ENCODE peak calls at places on chromosomes 1 and 21, in seven cellular contexts. P, C, Q, W, N, H and R are unnamed samples.

GRCh38 chr1:44254392-44254791 is 41.1 kb downstream of the DMAP1 start:
- DNase-seq in P (no peak), C (no peak), Q (no peak), W (no peak), N (no peak), H (no peak), R (no peak)

GRCh38 chr1:112346802-112347350 is 49.1 kb upstream of the CTTNBP2NL start:
- DNase-seq in P (no peak), C (no peak), Q (no peak), W (no peak), N (no peak), H (no peak), R (no peak)

GRCh38 chr1:40413527-40414252 is 36.6 kb upstream of the ZFP69B start:
- DNase-seq in P (no peak), C (no peak), Q (no peak), W (no peak), N (no peak), H (no peak), R (no peak)

GRCh38 chr1:218408942-218409341 is 63.8 kb downstream of the TGFB2 start:
- DNase-seq in P (peak; percentile 72), C (no peak), Q (no peak), W (no peak), N (no peak), H (no peak), R (no peak)

GRCh38 chr1:85495556-85495955 is 30.6 kb upstream of the DDAH1 start:
- DNase-seq in P (peak; percentile 52), C (no peak), Q (no peak), W (no peak), N (no peak), H (no peak), R (no peak)

GRCh38 chr1:156310962-156311361 is 11.9 kb upstream of the VHLL start:
- DNase-seq in P (no peak), C (no peak), Q (no peak), W (no peak), N (no peak), H (no peak), R (no peak)

GRCh38 chr1:26827663-26828062 is 1.2 kb downstream of the ZDHHC18 start:
- DNase-seq in P (no peak), C (no peak), Q (no peak), W (no peak), N (no peak), H (no peak), R (no peak)

GRCh38 chr21:33378081-33378480 is 25.1 kb upstream of the IFNGR2 start:
- DNase-seq in P (no peak), C (no peak), Q (no peak), W (no peak), N (no peak), H (no peak), R (no peak)

GRCh38 chr1:210001751-210002150 is 63.7 kb downstream of the SYT14 start:
- DNase-seq in P (no peak), C (no peak), Q (no peak), W (no peak), N (no peak), H (no peak), R (no peak)

GRCh38 chr1:21703318-21703963 is 34.3 kb upstream of the RAP1GAP start:
- DNase-seq in P (peak; percentile 13), C (no peak), Q (no peak), W (no peak), N (no peak), H (no peak), R (no peak)

GRCh38 chr21:42633858-42634257 is 19.6 kb upstream of the PDE9A start:
- DNase-seq in P (no peak), C (no peak), Q (no peak), W (no peak), N (no peak), H (no peak), R (no peak)

GRCh38 chr1:82979593-82980230 is 1019.2 kb downstream of the TTLL7 start:
- DNase-seq in P (no peak), C (no peak), Q (no peak), W (no peak), N (no peak), H (no peak), R (no peak)

GRCh38 chr1:35808376-35809155 is 750 bp downstream of the AGO4 start:
- DNase-seq in P (peak; percentile 14), C (no peak), Q (no peak), W (peak; percentile 64), N (no peak), H (no peak), R (no peak)

GRCh38 chr21:33947451-33948095 is 32.0 kb upstream of the ATP5PO start:
- DNase-seq in P (no peak), C (peak; percentile 64), Q (peak; percentile 61), W (peak; percentile 87), N (peak; percentile 84), H (peak; percentile 81), R (peak; percentile 75)

GRCh38 chr1:68969430-68969829 is 472.5 kb upstream of the DEPDC1 start:
- DNase-seq in P (no peak), C (no peak), Q (no peak), W (no peak), N (no peak), H (no peak), R (no peak)

GRCh38 chr1:23169727-23170335 is 1.2 kb upstream of the LUZP1 start:
- DNase-seq in P (no peak), C (no peak), Q (no peak), W (peak; percentile 57), N (no peak), H (no peak), R (no peak)

GRCh38 chr1:84271452-84272273 is 29.8 kb upstream of the SAMD13 start:
- DNase-seq in P (no peak), C (no peak), Q (no peak), W (no peak), N (no peak), H (no peak), R (no peak)

GRCh38 chr1:41109316-41110263 is 88.1 kb upstream of the SLFNL1 start:
- DNase-seq in P (no peak), C (no peak), Q (no peak), W (no peak), N (no peak), H (peak; percentile 5), R (no peak)

GRCh38 chr1:12078938-12079861 is 16.1 kb downstream of the TNFRSF8 start:
- DNase-seq in P (peak; percentile 72), C (peak; percentile 70), Q (no peak), W (peak; percentile 77), N (no peak), H (no peak), R (no peak)

GRCh38 chr21:39597595-39598185 is 15.1 kb upstream of the B3GALT5 start:
- DNase-seq in P (no peak), C (no peak), Q (no peak), W (no peak), N (no peak), H (no peak), R (no peak)

GRCh38 chr1:93499075-93499474 is 51.2 kb downstream of the FNBP1L start:
- DNase-seq in P (no peak), C (no peak), Q (no peak), W (no peak), N (no peak), H (no peak), R (no peak)

GRCh38 chr1:3524571-3525203 is 70.2 kb downstream of the ARHGEF16 start:
- DNase-seq in P (no peak), C (no peak), Q (no peak), W (no peak), N (no peak), H (no peak), R (no peak)

GRCh38 chr1:178724386-178724733 is 684 bp upstream of the RALGPS2 start:
- DNase-seq in P (no peak), C (no peak), Q (no peak), W (no peak), N (no peak), H (peak; percentile 31), R (no peak)

GRCh38 chr1:40305451-40305850 is 11.6 kb downstream of the COL9A2 start:
- DNase-seq in P (peak; percentile 64), C (no peak), Q (no peak), W (no peak), N (no peak), H (no peak), R (no peak)

GRCh38 chr1:99005537-99005942 is 879 bp upstream of the PLPPR5 start:
- DNase-seq in P (peak; percentile 7), C (no peak), Q (no peak), W (no peak), N (no peak), H (no peak), R (no peak)

GRCh38 chr1:91011726-91012125 is 10.1 kb downstream of the ZNF644 start:
- DNase-seq in P (no peak), C (no peak), Q (no peak), W (no peak), N (no peak), H (no peak), R (no peak)

GRCh38 chr1:114758251-114758832 is 558 bp upstream of the CSDE1 start:
- DNase-seq in P (no peak), C (no peak), Q (no peak), W (no peak), N (no peak), H (no peak), R (no peak)

GRCh38 chr1:50422946-50423669 is at the start of gene DMRTA2:
- DNase-seq in P (peak; percentile 64), C (no peak), Q (no peak), W (peak; percentile 65), N (no peak), H (peak; percentile 39), R (no peak)

GRCh38 chr1:225917536-225917935 is 6.5 kb downstream of the PYCR2 start:
- DNase-seq in P (no peak), C (no peak), Q (no peak), W (no peak), N (no peak), H (no peak), R (no peak)

GRCh38 chr1:178516110-178516509 is 3.2 kb downstream of the TEX35 start:
- DNase-seq in P (no peak), C (no peak), Q (no peak), W (no peak), N (no peak), H (no peak), R (no peak)

GRCh38 chr1:1215266-1215676 is 1.3 kb upstream of the TNFRSF4 start:
- DNase-seq in P (no peak), C (no peak), Q (no peak), W (no peak), N (no peak), H (no peak), R (no peak)

GRCh38 chr1:112840631-112841624 is 115.1 kb downstream of the SLC16A1 start:
- DNase-seq in P (no peak), C (no peak), Q (no peak), W (no peak), N (no peak), H (peak; percentile 37), R (no peak)

GRCh38 chr1:167808104-167808503 is 86.3 kb downstream of the MPZL1 start:
- DNase-seq in P (no peak), C (no peak), Q (no peak), W (no peak), N (no peak), H (no peak), R (no peak)

GRCh38 chr21:39805983-39806382 is 61.0 kb downstream of the IGSF5 start:
- DNase-seq in P (no peak), C (no peak), Q (no peak), W (no peak), N (no peak), H (no peak), R (no peak)

GRCh38 chr1:26784023-26784871 is 3.5 kb upstream of the PIGV start:
- DNase-seq in P (no peak), C (no peak), Q (no peak), W (no peak), N (no peak), H (peak; percentile 85), R (no peak)